ENCODE peak calls at places on chromosomes 1 and 21, in eight cellular contexts. A is gastrocnemius medialis; V is brain microvascular endothelial cell; R is activated T-cell treated with anti-CD3 and anti-CD28 coated beads for 1 hour; U is activated naive CD4-positive, alpha-beta T cell treated with anti-CD3 and anti-CD28 coated beads, Interleukin-2, amount 50 U/mL, for 16 hours; B is memory B cell; T is stimulated activated CD4-positive, alpha-beta T cell treated with anti-CD3 and anti-CD28 coated beads, Interleukin-1b, Interleukin-23, amount 100 ng/mL, for 4 hours; P is thoracic aorta. L is an unnamed sample.

GRCh38 chr1:234478481-234479309 is at the start of gene TARBP1:
- DNase-seq in R (peak; percentile 56), U (peak; percentile 82), T (peak; percentile 73), V (peak; percentile 46), P (no peak), B (peak; percentile 88), A (peak; percentile 23), L (peak; percentile 72)

GRCh38 chr1:151993084-151993733 is 450 bp downstream of the S100A10 start:
- DNase-seq in P (no peak), T (peak; percentile 37), V (no peak), U (peak; percentile 28), A (no peak), B (peak; percentile 40), R (peak; percentile 18), L (peak; percentile 44)

GRCh38 chr1:93566227-93566626 is 115.4 kb downstream of the BCAR3 start:
- DNase-seq in U (no peak), V (no peak), T (no peak), B (no peak), P (no peak), A (no peak), R (no peak), L (peak; percentile 60)

GRCh38 chr1:32013386-32014198 is at the start of gene KHDRBS1:
- DNase-seq in B (peak; percentile 94), R (peak; percentile 96), A (peak; percentile 97), P (peak; percentile 97), T (peak; percentile 96), V (peak; percentile 97), U (peak; percentile 97), L (peak; percentile 99)

GRCh38 chr1:54971317-54971791 is 9.1 kb upstream of the TMEM61 start:
- DNase-seq in B (no peak), R (no peak), U (no peak), P (no peak), T (no peak), V (no peak), A (no peak), L (no peak)

GRCh38 chr1:3735027-3735682 is 17.1 kb upstream of the CCDC27 start:
- DNase-seq in U (no peak), A (no peak), R (no peak), V (no peak), P (no peak), B (no peak), T (no peak), L (no peak)

GRCh38 chr1:99992760-99993467 is 23.1 kb downstream of the SLC35A3 start:
- DNase-seq in P (no peak), V (no peak), T (no peak), B (no peak), A (no peak), R (no peak), U (no peak), L (no peak)

GRCh38 chr1:1106510-1107221 is 9.2 kb downstream of the C1orf159 start:
- DNase-seq in P (no peak), U (no peak), T (no peak), V (no peak), B (no peak), A (no peak), R (no peak), L (no peak)

GRCh38 chr1:119447344-119447743 is 32.4 kb downstream of the HSD3B2 start:
- DNase-seq in B (no peak), A (no peak), R (no peak), V (no peak), P (no peak), U (no peak), T (no peak), L (no peak)

GRCh38 chr1:205074084-205074483 is 10.2 kb downstream of the TMEM81 start:
- DNase-seq in A (no peak), R (no peak), V (no peak), U (no peak), B (no peak), P (no peak), T (no peak), L (no peak)

GRCh38 chr1:186648606-186649005 is 31.6 kb downstream of the PTGS2 start:
- DNase-seq in A (no peak), P (no peak), U (no peak), R (no peak), V (no peak), T (no peak), B (no peak), L (no peak)

GRCh38 chr1:65243492-65243891 is 65.9 kb upstream of the DNAJC6 start:
- DNase-seq in V (no peak), R (no peak), A (no peak), B (no peak), P (no peak), U (no peak), T (no peak), L (no peak)

GRCh38 chr1:171883844-171884243 is 42.5 kb downstream of the DNM3 start:
- DNase-seq in A (no peak), P (no peak), B (no peak), R (no peak), T (no peak), V (no peak), U (no peak), L (no peak)

GRCh38 chr1:31642366-31642765 is 2.3 kb downstream of the PEF1 start:
- DNase-seq in R (no peak), U (no peak), V (no peak), P (no peak), A (no peak), B (no peak), T (no peak), L (no peak)

GRCh38 chr1:228842094-228842775 is 107.0 kb downstream of the RHOU start:
- DNase-seq in P (no peak), T (no peak), U (no peak), B (no peak), V (peak; percentile 92), R (no peak), A (peak; percentile 28), L (no peak)

GRCh38 chr1:113903496-113904291 is 905 bp downstream of the AP4B1 start:
- DNase-seq in R (peak; percentile 1), T (peak; percentile 9), U (peak; percentile 22), P (no peak), B (peak; percentile 14), A (no peak), V (no peak), L (no peak)

GRCh38 chr1:3690282-3691065 is 38.2 kb downstream of the TP73 start:
- DNase-seq in B (no peak), T (no peak), V (no peak), R (no peak), U (no peak), A (no peak), P (no peak), L (no peak)

GRCh38 chr1:35560256-35561225 is 2.9 kb downstream of the NCDN start:
- DNase-seq in P (no peak), V (no peak), R (no peak), A (peak; percentile 45), B (no peak), T (no peak), U (no peak), L (peak; percentile 78)

GRCh38 chr1:64920936-64921589 is 45.3 kb downstream of the JAK1 start:
- DNase-seq in A (no peak), V (peak; percentile 46), R (no peak), T (no peak), P (no peak), U (no peak), B (no peak), L (no peak)

GRCh38 chr1:22517936-22518335 is 45.4 kb upstream of the EPHA8 start:
- DNase-seq in R (no peak), P (no peak), U (no peak), B (no peak), V (no peak), A (no peak), T (no peak), L (no peak)

GRCh38 chr1:180560200-180560867 is 1.6 kb downstream of the OVAAL start:
- DNase-seq in U (no peak), A (no peak), R (no peak), T (no peak), V (no peak), B (no peak), P (no peak), L (no peak)

GRCh38 chr1:1361233-1361981 is 3.1 kb upstream of the MXRA8 start:
- DNase-seq in R (no peak), P (no peak), U (no peak), A (no peak), T (no peak), V (no peak), B (no peak), L (no peak)

GRCh38 chr21:37868896-37869295 is 47.4 kb downstream of the KCNJ6 start:
- DNase-seq in A (no peak), P (no peak), B (no peak), U (no peak), R (no peak), T (no peak), V (peak; percentile 56), L (no peak)

GRCh38 chr1:1275836-1276235 is 2.2 kb upstream of the UBE2J2 start:
- DNase-seq in U (no peak), P (no peak), T (no peak), B (no peak), A (no peak), R (no peak), V (peak; percentile 34), L (no peak)

GRCh38 chr1:31238986-31239613 is 587 bp downstream of the NKAIN1 start:
- DNase-seq in A (no peak), R (no peak), U (no peak), P (no peak), T (no peak), B (no peak), V (no peak), L (no peak)

GRCh38 chr21:29506947-29507346 is 208.2 kb downstream of the BACH1 start:
- DNase-seq in A (no peak), P (no peak), R (no peak), V (peak; percentile 30), U (no peak), B (no peak), T (no peak), L (no peak)

GRCh38 chr1:93980881-93981280 is 71.7 kb upstream of the GCLM start:
- DNase-seq in R (no peak), A (no peak), B (no peak), T (no peak), U (no peak), V (no peak), P (no peak), L (no peak)

GRCh38 chr1:60960846-60961542 is 121.4 kb upstream of the NFIA start:
- DNase-seq in U (no peak), B (no peak), P (no peak), R (no peak), V (peak; percentile 65), T (no peak), A (no peak), L (no peak)

GRCh38 chr1:234597894-234598293 is 12.1 kb downstream of the IRF2BP2 start:
- DNase-seq in T (peak; percentile 36), V (peak; percentile 66), U (peak; percentile 65), A (no peak), P (no peak), B (no peak), R (peak; percentile 42), L (peak; percentile 38)

GRCh38 chr1:71473331-71473730 is 392.5 kb upstream of the ZRANB2 start:
- DNase-seq in V (no peak), A (no peak), B (no peak), T (no peak), U (no peak), R (no peak), P (no peak), L (no peak)

GRCh38 chr1:149848811-149849210 is 50.6 kb upstream of the BOLA1 start:
- DNase-seq in R (no peak), T (no peak), V (no peak), A (no peak), U (no peak), B (no peak), P (no peak), L (no peak)

L was measured in left ventricle myocardium inferior.